ENCODE peak calls at places on chromosomes 3 and 15, in ten cellular contexts. One of them, this sample, is unnamed.

GRCh38 chr15:69978603-69979002 is 119.1 kb downstream of the TLE3 start:
- DNase-seq in mucosa of descending colon: no peak
- DNase-seq in heart left ventricle: no peak
- DNase-seq in CD4-positive, alpha-beta T cell: no peak
- DNase-seq in CD8-positive, alpha-beta T cell: no peak
- DNase-seq in GM12864: no peak
- DNase-seq in endodermal cell: no peak
- DNase-seq in cardiac fibroblast: no peak
- DNase-seq in glutamatergic neuron: no peak
- DNase-seq in fibroblast of mammary gland: no peak
- DNase-seq in this sample: no peak

GRCh38 chr15:82699726-82700125 is 9.9 kb downstream of the AP3B2 start:
- DNase-seq in mucosa of descending colon: no peak
- DNase-seq in heart left ventricle: no peak
- DNase-seq in CD4-positive, alpha-beta T cell: no peak
- DNase-seq in CD8-positive, alpha-beta T cell: no peak
- DNase-seq in GM12864: no peak
- DNase-seq in endodermal cell: peak; percentile 72
- DNase-seq in cardiac fibroblast: no peak
- DNase-seq in glutamatergic neuron: no peak
- DNase-seq in fibroblast of mammary gland: no peak
- DNase-seq in this sample: no peak

GRCh38 chr3:187287231-187287630 is 4.3 kb downstream of the MASP1 start:
- DNase-seq in mucosa of descending colon: no peak
- DNase-seq in heart left ventricle: no peak
- DNase-seq in CD4-positive, alpha-beta T cell: no peak
- DNase-seq in CD8-positive, alpha-beta T cell: no peak
- DNase-seq in GM12864: no peak
- DNase-seq in endodermal cell: peak; percentile 30
- DNase-seq in cardiac fibroblast: no peak
- DNase-seq in glutamatergic neuron: no peak
- DNase-seq in fibroblast of mammary gland: no peak
- DNase-seq in this sample: no peak

GRCh38 chr3:10173926-10174435 is 9.3 kb downstream of the IRAK2 start:
- DNase-seq in mucosa of descending colon: no peak
- DNase-seq in heart left ventricle: no peak
- DNase-seq in CD4-positive, alpha-beta T cell: no peak
- DNase-seq in CD8-positive, alpha-beta T cell: no peak
- DNase-seq in GM12864: no peak
- DNase-seq in endodermal cell: no peak
- DNase-seq in cardiac fibroblast: peak; percentile 94
- DNase-seq in glutamatergic neuron: no peak
- DNase-seq in fibroblast of mammary gland: peak; percentile 99
- DNase-seq in this sample: peak; percentile 58

GRCh38 chr15:90142216-90143175 is 40.2 kb upstream of the IDH2 start:
- DNase-seq in mucosa of descending colon: no peak
- DNase-seq in heart left ventricle: no peak
- DNase-seq in CD4-positive, alpha-beta T cell: peak; percentile 79
- DNase-seq in CD8-positive, alpha-beta T cell: peak; percentile 46
- DNase-seq in GM12864: no peak
- DNase-seq in endodermal cell: no peak
- DNase-seq in cardiac fibroblast: no peak
- DNase-seq in glutamatergic neuron: no peak
- DNase-seq in fibroblast of mammary gland: no peak
- DNase-seq in this sample: no peak

GRCh38 chr3:177802151-177802900 is 605.0 kb upstream of the TBL1XR1 start:
- DNase-seq in mucosa of descending colon: no peak
- DNase-seq in heart left ventricle: no peak
- DNase-seq in CD4-positive, alpha-beta T cell: no peak
- DNase-seq in CD8-positive, alpha-beta T cell: no peak
- DNase-seq in GM12864: no peak
- DNase-seq in endodermal cell: no peak
- DNase-seq in cardiac fibroblast: no peak
- DNase-seq in glutamatergic neuron: no peak
- DNase-seq in fibroblast of mammary gland: peak; percentile 74
- DNase-seq in this sample: no peak

GRCh38 chr15:48330045-48330840 is 986 bp upstream of the DUT start:
- DNase-seq in mucosa of descending colon: no peak
- DNase-seq in heart left ventricle: no peak
- DNase-seq in CD4-positive, alpha-beta T cell: no peak
- DNase-seq in CD8-positive, alpha-beta T cell: no peak
- DNase-seq in GM12864: no peak
- DNase-seq in endodermal cell: no peak
- DNase-seq in cardiac fibroblast: peak; percentile 24
- DNase-seq in glutamatergic neuron: no peak
- DNase-seq in fibroblast of mammary gland: no peak
- DNase-seq in this sample: no peak

GRCh38 chr3:119195911-119196310 is 22.5 kb downstream of the UPK1B start:
- DNase-seq in mucosa of descending colon: no peak
- DNase-seq in heart left ventricle: no peak
- DNase-seq in CD4-positive, alpha-beta T cell: no peak
- DNase-seq in CD8-positive, alpha-beta T cell: no peak
- DNase-seq in GM12864: no peak
- DNase-seq in endodermal cell: no peak
- DNase-seq in cardiac fibroblast: no peak
- DNase-seq in glutamatergic neuron: no peak
- DNase-seq in fibroblast of mammary gland: no peak
- DNase-seq in this sample: no peak

GRCh38 chr3:185469542-185469941 is 29.3 kb downstream of the TMEM41A start:
- DNase-seq in mucosa of descending colon: no peak
- DNase-seq in heart left ventricle: no peak
- DNase-seq in CD4-positive, alpha-beta T cell: no peak
- DNase-seq in CD8-positive, alpha-beta T cell: no peak
- DNase-seq in GM12864: no peak
- DNase-seq in endodermal cell: no peak
- DNase-seq in cardiac fibroblast: no peak
- DNase-seq in glutamatergic neuron: no peak
- DNase-seq in fibroblast of mammary gland: no peak
- DNase-seq in this sample: no peak

GRCh38 chr3:33100229-33100628 is 3.3 kb upstream of the GLB1 start:
- DNase-seq in mucosa of descending colon: no peak
- DNase-seq in heart left ventricle: no peak
- DNase-seq in CD4-positive, alpha-beta T cell: no peak
- DNase-seq in CD8-positive, alpha-beta T cell: no peak
- DNase-seq in GM12864: no peak
- DNase-seq in endodermal cell: no peak
- DNase-seq in cardiac fibroblast: no peak
- DNase-seq in glutamatergic neuron: no peak
- DNase-seq in fibroblast of mammary gland: no peak
- DNase-seq in this sample: no peak

GRCh38 chr3:52226229-52226817 is 878 bp upstream of the TLR9 start:
- DNase-seq in mucosa of descending colon: peak; percentile 21
- DNase-seq in heart left ventricle: no peak
- DNase-seq in CD4-positive, alpha-beta T cell: no peak
- DNase-seq in CD8-positive, alpha-beta T cell: no peak
- DNase-seq in GM12864: no peak
- DNase-seq in endodermal cell: peak; percentile 44
- DNase-seq in cardiac fibroblast: no peak
- DNase-seq in glutamatergic neuron: no peak
- DNase-seq in fibroblast of mammary gland: no peak
- DNase-seq in this sample: no peak

GRCh38 chr3:50341537-50341936 is 901 bp upstream of the RASSF1 start:
- DNase-seq in mucosa of descending colon: peak; percentile 45
- DNase-seq in heart left ventricle: peak; percentile 55
- DNase-seq in CD4-positive, alpha-beta T cell: no peak
- DNase-seq in CD8-positive, alpha-beta T cell: no peak
- DNase-seq in GM12864: no peak
- DNase-seq in endodermal cell: no peak
- DNase-seq in cardiac fibroblast: no peak
- DNase-seq in glutamatergic neuron: no peak
- DNase-seq in fibroblast of mammary gland: no peak
- DNase-seq in this sample: no peak

GRCh38 chr3:129463736-129464135 is 23.7 kb downstream of the IFT122 start:
- DNase-seq in mucosa of descending colon: no peak
- DNase-seq in heart left ventricle: no peak
- DNase-seq in CD4-positive, alpha-beta T cell: no peak
- DNase-seq in CD8-positive, alpha-beta T cell: no peak
- DNase-seq in GM12864: no peak
- DNase-seq in endodermal cell: no peak
- DNase-seq in cardiac fibroblast: no peak
- DNase-seq in glutamatergic neuron: no peak
- DNase-seq in fibroblast of mammary gland: no peak
- DNase-seq in this sample: no peak

GRCh38 chr3:137714551-137714950 is 49.6 kb upstream of the SOX14 start:
- DNase-seq in mucosa of descending colon: no peak
- DNase-seq in heart left ventricle: no peak
- DNase-seq in CD4-positive, alpha-beta T cell: no peak
- DNase-seq in CD8-positive, alpha-beta T cell: no peak
- DNase-seq in GM12864: no peak
- DNase-seq in endodermal cell: no peak
- DNase-seq in cardiac fibroblast: no peak
- DNase-seq in glutamatergic neuron: no peak
- DNase-seq in fibroblast of mammary gland: no peak
- DNase-seq in this sample: no peak

DNA sequence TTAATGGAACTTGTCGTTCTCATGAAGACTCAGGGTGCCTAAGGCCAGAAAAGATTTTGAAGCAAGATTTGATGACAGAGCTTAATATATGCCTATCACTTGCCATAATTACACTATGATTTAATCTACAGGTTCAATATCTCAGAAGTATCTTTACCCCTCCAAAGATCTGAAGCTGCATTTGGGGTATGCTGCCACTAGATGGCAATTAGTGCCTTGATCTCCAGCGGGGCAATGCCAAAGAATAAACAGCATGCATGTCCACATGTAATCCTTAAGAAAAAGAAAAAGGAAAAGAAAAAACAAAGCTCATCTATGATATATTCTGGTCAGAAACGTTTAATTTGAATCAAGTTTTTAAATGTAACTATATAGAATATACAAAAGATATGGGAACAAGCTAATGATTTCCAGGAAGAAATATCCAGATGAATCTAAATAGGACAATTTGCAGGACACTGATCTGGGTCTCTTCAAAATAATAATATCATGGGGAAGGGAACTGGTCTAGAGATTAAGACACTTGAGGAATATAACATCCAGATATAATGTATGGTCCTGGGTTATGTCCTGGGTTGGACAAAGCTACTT is 55.0 kb upstream of the SOX14 start:
- DNase-seq in mucosa of descending colon: no peak
- DNase-seq in heart left ventricle: no peak
- DNase-seq in CD4-positive, alpha-beta T cell: no peak
- DNase-seq in CD8-positive, alpha-beta T cell: no peak
- DNase-seq in GM12864: peak; percentile 3
- DNase-seq in endodermal cell: peak; percentile 77
- DNase-seq in cardiac fibroblast: no peak
- DNase-seq in glutamatergic neuron: no peak
- DNase-seq in fibroblast of mammary gland: no peak
- DNase-seq in this sample: peak; percentile 52
- TF ChIP-seq CTCF in mucosa of descending colon: no peak
- TF ChIP-seq CTCF in heart left ventricle: no peak
- TF ChIP-seq CTCF in CD4-positive, alpha-beta T cell: no peak
- TF ChIP-seq CTCF in CD8-positive, alpha-beta T cell: no peak
- TF ChIP-seq CTCF in GM12864: peak; percentile 59
- TF ChIP-seq CTCF in endodermal cell: peak; percentile 91
- TF ChIP-seq CTCF in cardiac fibroblast: peak; percentile 15
- TF ChIP-seq CTCF in glutamatergic neuron: peak; percentile 70
- TF ChIP-seq CTCF in fibroblast of mammary gland: peak; percentile 27
- TF ChIP-seq CTCF in this sample: peak; percentile 47

GRCh38 chr3:155516439-155516838 is 223.0 kb upstream of the STRIT1 start:
- DNase-seq in mucosa of descending colon: no peak
- DNase-seq in heart left ventricle: no peak
- DNase-seq in CD4-positive, alpha-beta T cell: no peak
- DNase-seq in CD8-positive, alpha-beta T cell: no peak
- DNase-seq in GM12864: no peak
- DNase-seq in endodermal cell: no peak
- DNase-seq in cardiac fibroblast: no peak
- DNase-seq in glutamatergic neuron: no peak
- DNase-seq in fibroblast of mammary gland: no peak
- DNase-seq in this sample: no peak

GRCh38 chr3:155517907-155518306 is 224.4 kb upstream of the STRIT1 start:
- DNase-seq in mucosa of descending colon: no peak
- DNase-seq in heart left ventricle: no peak
- DNase-seq in CD4-positive, alpha-beta T cell: no peak
- DNase-seq in CD8-positive, alpha-beta T cell: no peak
- DNase-seq in GM12864: no peak
- DNase-seq in endodermal cell: no peak
- DNase-seq in cardiac fibroblast: no peak
- DNase-seq in glutamatergic neuron: no peak
- DNase-seq in fibroblast of mammary gland: peak; percentile 51
- DNase-seq in this sample: no peak

GRCh38 chr3:155512867-155513261 is 219.4 kb upstream of the STRIT1 start:
- DNase-seq in mucosa of descending colon: no peak
- DNase-seq in heart left ventricle: no peak
- DNase-seq in CD4-positive, alpha-beta T cell: no peak
- DNase-seq in CD8-positive, alpha-beta T cell: no peak
- DNase-seq in GM12864: no peak
- DNase-seq in endodermal cell: peak; percentile 32
- DNase-seq in cardiac fibroblast: no peak
- DNase-seq in glutamatergic neuron: no peak
- DNase-seq in fibroblast of mammary gland: no peak
- DNase-seq in this sample: no peak

GRCh38 chr3:155512175-155512866 is 218.8 kb upstream of the STRIT1 start:
- DNase-seq in mucosa of descending colon: no peak
- DNase-seq in heart left ventricle: no peak
- DNase-seq in CD4-positive, alpha-beta T cell: no peak
- DNase-seq in CD8-positive, alpha-beta T cell: no peak
- DNase-seq in GM12864: no peak
- DNase-seq in endodermal cell: peak; percentile 51
- DNase-seq in cardiac fibroblast: no peak
- DNase-seq in glutamatergic neuron: no peak
- DNase-seq in fibroblast of mammary gland: no peak
- DNase-seq in this sample: no peak
- TF ChIP-seq CTCF in mucosa of descending colon: no peak
- TF ChIP-seq CTCF in heart left ventricle: no peak
- TF ChIP-seq CTCF in CD4-positive, alpha-beta T cell: no peak
- TF ChIP-seq CTCF in CD8-positive, alpha-beta T cell: no peak
- TF ChIP-seq CTCF in GM12864: no peak
- TF ChIP-seq CTCF in endodermal cell: no peak
- TF ChIP-seq CTCF in cardiac fibroblast: no peak
- TF ChIP-seq CTCF in glutamatergic neuron: no peak
- TF ChIP-seq CTCF in fibroblast of mammary gland: no peak
- TF ChIP-seq CTCF in this sample: no peak

DNA sequence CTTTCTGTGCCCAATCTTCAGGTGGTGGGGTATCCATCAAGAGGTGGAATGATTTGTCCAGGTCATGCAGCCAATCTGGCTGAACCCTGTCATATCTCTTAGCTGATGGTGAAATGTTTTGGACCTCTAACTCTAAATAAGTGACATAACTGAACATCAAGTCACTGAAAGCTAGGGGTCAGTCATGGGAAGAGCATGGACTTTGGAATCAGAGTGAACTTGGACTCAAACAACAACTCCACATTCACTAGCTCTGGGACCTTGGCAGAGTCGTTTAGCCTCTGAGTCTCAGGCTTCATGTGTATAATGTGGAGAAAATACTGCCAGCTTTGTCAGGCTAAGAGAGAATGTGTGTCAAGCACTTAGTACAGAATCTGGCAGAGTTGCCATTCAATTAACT is 557.8 kb upstream of the CFAP20DC start:
- DNase-seq in mucosa of descending colon: no peak
- DNase-seq in heart left ventricle: no peak
- DNase-seq in CD4-positive, alpha-beta T cell: no peak
- DNase-seq in CD8-positive, alpha-beta T cell: no peak
- DNase-seq in GM12864: no peak
- DNase-seq in endodermal cell: no peak
- DNase-seq in cardiac fibroblast: peak; percentile 20
- DNase-seq in glutamatergic neuron: no peak
- DNase-seq in fibroblast of mammary gland: peak; percentile 49
- DNase-seq in this sample: no peak
- TF ChIP-seq CTCF in mucosa of descending colon: no peak
- TF ChIP-seq CTCF in heart left ventricle: peak; percentile 15
- TF ChIP-seq CTCF in CD4-positive, alpha-beta T cell: no peak
- TF ChIP-seq CTCF in CD8-positive, alpha-beta T cell: no peak
- TF ChIP-seq CTCF in GM12864: no peak
- TF ChIP-seq CTCF in endodermal cell: peak; percentile 36
- TF ChIP-seq CTCF in cardiac fibroblast: no peak
- TF ChIP-seq CTCF in glutamatergic neuron: no peak
- TF ChIP-seq CTCF in fibroblast of mammary gland: peak; percentile 30
- TF ChIP-seq CTCF in this sample: no peak

GRCh38 chr3:158313344-158313927 is 203.5 kb downstream of the RSRC1 start:
- DNase-seq in mucosa of descending colon: no peak
- DNase-seq in heart left ventricle: no peak
- DNase-seq in CD4-positive, alpha-beta T cell: no peak
- DNase-seq in CD8-positive, alpha-beta T cell: no peak
- DNase-seq in GM12864: peak; percentile 7
- DNase-seq in endodermal cell: no peak
- DNase-seq in cardiac fibroblast: peak; percentile 51
- DNase-seq in glutamatergic neuron: no peak
- DNase-seq in fibroblast of mammary gland: peak; percentile 48
- DNase-seq in this sample: peak; percentile 29
- TF ChIP-seq CTCF in mucosa of descending colon: no peak
- TF ChIP-seq CTCF in heart left ventricle: peak; percentile 10
- TF ChIP-seq CTCF in CD4-positive, alpha-beta T cell: peak; percentile 22
- TF ChIP-seq CTCF in CD8-positive, alpha-beta T cell: no peak
- TF ChIP-seq CTCF in GM12864: peak; percentile 52
- TF ChIP-seq CTCF in endodermal cell: peak; percentile 85
- TF ChIP-seq CTCF in cardiac fibroblast: no peak
- TF ChIP-seq CTCF in glutamatergic neuron: peak; percentile 64
- TF ChIP-seq CTCF in fibroblast of mammary gland: peak; percentile 29
- TF ChIP-seq CTCF in this sample: peak; percentile 42